ENCODE peak calls at places on chromosomes 6 and 20, in eight cellular contexts. M is NCI-H1436 treated with DMSO at 0.1 percent for 48 hours; B is activated CD8-positive, alpha-beta T cell treated with anti-CD3 and anti-CD28 coated beads for 36 hours; Z is ovary; S is EL; Y is RWPE1; R is AG08396; W is iPS DF 6.9. F is an unnamed sample.

GRCh38 chr6:150915156-150915555 is 49.7 kb downstream of the MTHFD1L start:
- DNase-seq in Y (no peak), B (no peak), R (no peak), M (no peak), Z (no peak), S (no peak), W (no peak), F (no peak)

GRCh38 chr20:42361402-42361801 is 743.2 kb upstream of the CHD6 start:
- DNase-seq in Z (no peak), W (no peak), M (no peak), B (no peak), R (no peak), S (no peak), Y (no peak), F (no peak)

GRCh38 chr20:12699374-12700228 is 309.2 kb upstream of the SPTLC3 start:
- DNase-seq in Z (no peak), Y (no peak), W (no peak), B (no peak), M (no peak), S (no peak), R (no peak), F (no peak)

GRCh38 chr6:17584241-17584803 is 15.8 kb upstream of the FAM8A1 start:
- DNase-seq in W (no peak), B (no peak), Z (peak; percentile 28), R (peak; percentile 73), S (peak; percentile 85), Y (peak; percentile 66), M (peak; percentile 43), F (peak; percentile 82)

GRCh38 chr6:169302716-169303115 is 49.1 kb upstream of the THBS2 start:
- DNase-seq in B (no peak), R (no peak), W (no peak), Y (no peak), Z (no peak), S (no peak), M (no peak), F (no peak)

GRCh38 chr6:134035823-134036296 is 16.6 kb downstream of the SLC2A12 start:
- DNase-seq in Z (no peak), B (peak; percentile 22), S (peak; percentile 36), W (no peak), Y (peak; percentile 58), M (no peak), R (no peak), F (peak; percentile 23)

GRCh38 chr6:7723041-7723447 is 2.9 kb upstream of the BMP6 start:
- DNase-seq in W (peak; percentile 64), Z (peak; percentile 86), S (peak; percentile 83), M (no peak), R (peak; percentile 66), B (peak; percentile 88), Y (peak; percentile 46), F (peak; percentile 61)

GRCh38 chr20:4135385-4136077 is 120.2 kb upstream of the RNF24 start:
- DNase-seq in M (no peak), R (peak; percentile 91), B (no peak), S (peak; percentile 99), Z (peak; percentile 35), W (no peak), Y (peak; percentile 98), F (peak; percentile 98)

GRCh38 chr20:44683263-44684046 is 31.7 kb upstream of the CCN5 start:
- DNase-seq in W (peak; percentile 76), M (no peak), Z (no peak), S (peak; percentile 52), R (peak; percentile 61), B (peak; percentile 79), Y (peak; percentile 93), F (peak; percentile 50)

GRCh38 chr6:104161960-104162669 is 697.6 kb downstream of the HACE1 start:
- DNase-seq in Z (no peak), W (no peak), M (no peak), B (no peak), S (peak; percentile 55), Y (no peak), R (no peak), F (peak; percentile 1)

GRCh38 chr6:6556162-6556737 is 32.3 kb upstream of the LY86 start:
- DNase-seq in R (no peak), B (no peak), Z (no peak), S (no peak), W (no peak), Y (no peak), M (no peak), F (no peak)

GRCh38 chr20:17710379-17711305 is 10.9 kb downstream of the BANF2 start:
- DNase-seq in M (no peak), W (no peak), Y (no peak), Z (no peak), S (no peak), R (no peak), B (no peak), F (no peak)

GRCh38 chr6:71414486-71414885 is 125.9 kb downstream of the OGFRL1 start:
- DNase-seq in W (no peak), Z (no peak), M (no peak), Y (no peak), R (no peak), S (no peak), B (no peak), F (no peak)

GRCh38 chr20:20393207-20393606 is 25.3 kb downstream of the INSM1 start:
- DNase-seq in R (peak; percentile 39), B (no peak), Y (no peak), W (no peak), S (peak; percentile 72), M (no peak), Z (no peak), F (no peak)

GRCh38 chr20:46063151-46063550 is 26.6 kb downstream of the NCOA5 start:
- DNase-seq in Y (no peak), W (no peak), M (no peak), S (no peak), B (no peak), Z (no peak), R (no peak), F (no peak)

GRCh38 chr6:164010446-164011071 is 596.0 kb downstream of the QKI start:
- DNase-seq in Z (no peak), R (no peak), Y (no peak), M (no peak), W (no peak), B (no peak), S (no peak), F (no peak)

GRCh38 chr6:52929321-52930164 is 20.0 kb upstream of the GSTA3 start:
- DNase-seq in Y (peak; percentile 85), W (no peak), B (no peak), Z (no peak), R (peak; percentile 48), M (no peak), S (peak; percentile 96), F (peak; percentile 93)

GRCh38 chr6:54299542-54300269 is 8.5 kb upstream of the TINAG start:
- DNase-seq in Y (no peak), B (no peak), M (no peak), Z (no peak), R (no peak), W (no peak), S (peak; percentile 47), F (peak; percentile 15)

GRCh38 chr6:85360794-85361642 is 88.9 kb upstream of the NT5E start:
- DNase-seq in Z (peak; percentile 28), M (no peak), W (no peak), S (peak; percentile 98), Y (peak; percentile 88), B (peak; percentile 8), R (peak; percentile 80), F (peak; percentile 88)

GRCh38 chr6:19873031-19873430 is 35.9 kb downstream of the ID4 start:
- DNase-seq in Z (no peak), R (no peak), B (no peak), Y (no peak), S (peak; percentile 3), M (no peak), W (no peak), F (no peak)

GRCh38 chr20:25204550-25205276 is 9.2 kb downstream of the ENTPD6 start:
- DNase-seq in W (no peak), M (no peak), R (no peak), B (no peak), S (no peak), Y (no peak), Z (no peak), F (no peak)

GRCh38 chr6:122947355-122947754 is 48.7 kb upstream of the CLVS2 start:
- DNase-seq in R (no peak), Z (no peak), S (no peak), Y (peak; percentile 25), B (peak; percentile 1), M (no peak), W (peak; percentile 25), F (peak; percentile 23)

F was measured in RKO.